ENCODE peak calls at places on chromosome 15, in four cellular contexts. P is thoracic aorta; B is activated CD8-positive, alpha-beta T cell treated with anti-CD3 and anti-CD28 coated beads for 36 hours; E is HFFc6. K is an unnamed sample.

GRCh38 chr15:70589221-70589620 is 174.1 kb downstream of the UACA start:
- DNase-seq in P (no peak), B (no peak), E (peak), K (no peak)

GRCh38 chr15:55588070-55588817 is at the start of gene PYGO1:
- DNase-seq in E (peak), B (peak), P (no peak), K (peak)

GRCh38 chr15:60004846-60005351 is 788 bp downstream of the FOXB1 start:
- DNase-seq in B (peak), E (no peak), P (no peak), K (peak)

GRCh38 chr15:59276225-59277178 is 69.9 kb downstream of the LDHAL6B start:
- DNase-seq in P (no peak), B (no peak), E (no peak), K (no peak)

GRCh38 chr15:93050648-93051047 is 38.4 kb downstream of the RGMA start:
- DNase-seq in P (no peak), E (no peak), B (no peak), K (no peak)

GRCh38 chr15:67833504-67834248 is 6.2 kb downstream of the RNU6-1 start:
- DNase-seq in P (no peak), B (peak), E (no peak), K (peak)

GRCh38 chr15:35725353-35725752 is 179.4 kb upstream of the DPH6 start:
- DNase-seq in B (no peak), P (no peak), E (peak), K (no peak)

GRCh38 chr15:64740361-64741170 is 34.8 kb downstream of the RBPMS2 start:
- DNase-seq in P (no peak), B (no peak), E (peak), K (peak)

GRCh38 chr15:83436513-83437158 is 10.5 kb upstream of the SH3GL3 start:
- DNase-seq in B (no peak), P (no peak), E (peak), K (no peak)
- TF ChIP-seq CTCF in B (peak), P (no peak), E (peak), K (no peak)

GRCh38 chr15:48914717-48915116 is 36.8 kb downstream of the EID1 start:
- DNase-seq in P (no peak), E (no peak), B (no peak), K (no peak)
- TF ChIP-seq CTCF in P (no peak), E (no peak), B (no peak), K (no peak)

GRCh38 chr15:95829062-95829461 is 501.4 kb upstream of the NR2F2 start:
- DNase-seq in P (no peak), B (no peak), E (no peak), K (no peak)
- TF ChIP-seq CTCF in P (no peak), B (no peak), E (no peak), K (no peak)

DNA sequence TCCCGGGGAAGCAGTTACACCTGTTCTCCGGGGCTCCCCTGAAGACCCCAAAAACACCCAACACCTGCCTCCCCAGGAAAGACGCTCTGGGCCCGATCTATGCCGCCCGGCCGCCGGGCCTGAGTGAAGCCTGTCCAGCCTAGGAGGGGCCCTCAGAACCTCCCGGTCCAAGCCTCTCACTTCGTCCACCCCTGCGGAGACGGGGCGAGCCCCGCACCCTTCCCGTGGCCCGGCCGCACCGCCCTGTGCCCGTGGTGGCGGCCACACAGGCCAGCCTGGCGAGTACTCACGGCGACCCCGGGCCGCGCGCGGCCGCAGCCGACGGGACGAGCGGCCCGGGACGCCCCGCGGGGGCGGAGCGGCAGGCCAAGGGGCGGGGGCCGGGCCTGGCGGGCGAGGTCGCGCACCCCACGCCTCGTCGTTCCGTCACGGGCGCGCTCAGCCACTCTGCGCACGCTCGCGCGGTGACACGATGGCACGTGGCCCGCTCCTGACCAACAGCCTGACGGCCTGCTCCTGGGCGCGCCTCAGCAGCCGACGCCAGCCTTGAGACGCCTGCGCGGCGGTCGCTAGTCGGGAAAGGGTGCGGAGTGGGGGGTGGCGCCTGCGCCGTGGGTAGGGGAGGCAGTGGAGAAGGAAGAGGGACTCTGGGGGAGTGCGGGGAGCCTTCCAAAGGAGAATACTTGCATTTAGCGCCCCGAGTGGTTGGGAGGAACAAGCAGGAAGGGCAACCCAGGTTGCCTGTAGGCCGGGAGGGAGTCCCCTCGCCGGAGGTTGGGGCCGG is at the start of gene PARP6:
- DNase-seq in E (peak), P (peak), B (peak), K (peak)
- TF ChIP-seq CTCF in E (peak), P (peak), B (peak), K (peak)

GRCh38 chr15:78069630-78070029 is 7.9 kb downstream of the TBC1D2B start:
- DNase-seq in B (no peak), P (no peak), E (no peak), K (no peak)

GRCh38 chr15:78073026-78073425 is 4.5 kb downstream of the TBC1D2B start:
- DNase-seq in B (no peak), P (no peak), E (no peak), K (no peak)

GRCh38 chr15:78070049-78070698 is 7.3 kb downstream of the TBC1D2B start:
- DNase-seq in B (peak), E (no peak), P (no peak), K (no peak)

GRCh38 chr15:78071378-78071777 is 6.1 kb downstream of the TBC1D2B start:
- DNase-seq in B (no peak), P (no peak), E (no peak), K (no peak)

DNA sequence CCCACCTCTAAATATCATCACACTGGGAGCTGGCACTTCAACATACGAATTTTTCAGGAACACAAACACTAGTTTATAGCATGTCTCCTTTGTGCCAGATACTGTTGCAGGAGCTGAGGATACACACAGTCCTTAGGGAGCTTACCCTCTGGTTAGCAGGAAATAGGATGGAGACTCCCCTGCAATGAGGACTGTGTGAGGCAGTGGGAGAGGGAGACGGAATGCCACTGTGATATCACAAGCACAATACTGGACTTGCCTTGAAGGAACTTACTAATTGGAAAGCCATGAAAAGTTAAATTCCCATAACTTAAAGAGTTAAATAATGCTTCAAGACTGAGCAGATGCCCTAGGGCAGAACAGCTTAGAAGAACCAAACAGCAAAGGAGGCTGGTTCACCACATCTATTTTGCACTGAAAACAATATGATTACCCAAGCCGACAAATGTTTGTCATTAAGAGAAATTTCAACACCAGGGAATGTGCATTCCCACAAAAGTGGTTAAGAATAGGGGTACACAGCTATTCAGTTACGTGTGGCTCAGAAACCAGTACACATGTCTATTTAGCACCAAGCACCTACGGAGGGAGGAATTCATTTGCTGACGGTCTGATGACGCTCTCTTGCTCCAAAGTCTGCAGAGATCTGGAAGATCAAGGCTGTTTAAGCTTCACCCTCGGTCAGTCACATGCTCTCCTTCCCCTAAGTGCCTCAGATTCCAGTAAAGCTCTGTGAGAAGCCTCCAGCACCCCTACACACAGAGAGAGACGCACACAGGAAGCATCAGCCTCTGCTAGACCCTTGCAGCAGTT is 5.2 kb downstream of the TBC1D2B start:
- DNase-seq in E (peak), B (no peak), P (no peak), K (no peak)
- TF ChIP-seq CTCF in E (no peak), B (no peak), P (no peak), K (no peak)

K was measured in GM20000.